ENCODE peak calls at places on chromosomes 5 and 9, in ten cellular contexts. One of them, this sample, is unnamed.

GRCh38 chr5:61575103-61575502 is 243.0 kb downstream of the ZSWIM6 start:
- DNase-seq in CD8-positive, alpha-beta memory T cell: no peak
- DNase-seq in A673: peak; percentile 68
- DNase-seq in SK-N-MC: no peak
- DNase-seq in neuronal stem cell: peak; percentile 4
- DNase-seq in mammary epithelial cell: peak; percentile 36
- DNase-seq in stomach: no peak
- DNase-seq in HCT116: no peak
- DNase-seq in CD4-positive, alpha-beta memory T cell: no peak
- DNase-seq in CD8-positive, alpha-beta T cell: no peak
- DNase-seq in this sample: no peak

GRCh38 chr5:39498247-39498952 is 73.6 kb upstream of the DAB2 start:
- DNase-seq in CD8-positive, alpha-beta memory T cell: no peak
- DNase-seq in A673: no peak
- DNase-seq in SK-N-MC: no peak
- DNase-seq in neuronal stem cell: no peak
- DNase-seq in mammary epithelial cell: peak; percentile 28
- DNase-seq in stomach: no peak
- DNase-seq in HCT116: no peak
- DNase-seq in CD4-positive, alpha-beta memory T cell: no peak
- DNase-seq in CD8-positive, alpha-beta T cell: no peak
- DNase-seq in this sample: no peak

GRCh38 chr9:90925581-90926257 is 124.1 kb downstream of the SYK start:
- DNase-seq in CD8-positive, alpha-beta memory T cell: no peak
- DNase-seq in A673: peak; percentile 15
- DNase-seq in SK-N-MC: no peak
- DNase-seq in neuronal stem cell: no peak
- DNase-seq in mammary epithelial cell: peak; percentile 60
- DNase-seq in stomach: no peak
- DNase-seq in HCT116: no peak
- DNase-seq in CD4-positive, alpha-beta memory T cell: no peak
- DNase-seq in CD8-positive, alpha-beta T cell: no peak
- DNase-seq in this sample: no peak

GRCh38 chr9:135890896-135891631 is 16.3 kb downstream of the CAMSAP1 start:
- DNase-seq in CD8-positive, alpha-beta memory T cell: no peak
- DNase-seq in A673: no peak
- DNase-seq in SK-N-MC: no peak
- DNase-seq in neuronal stem cell: no peak
- DNase-seq in mammary epithelial cell: peak; percentile 63
- DNase-seq in stomach: peak; percentile 8
- DNase-seq in HCT116: no peak
- DNase-seq in CD4-positive, alpha-beta memory T cell: no peak
- DNase-seq in CD8-positive, alpha-beta T cell: no peak
- DNase-seq in this sample: no peak

GRCh38 chr5:128669803-128670202 is 131.8 kb upstream of the FBN2 start:
- DNase-seq in CD8-positive, alpha-beta memory T cell: no peak
- DNase-seq in A673: no peak
- DNase-seq in SK-N-MC: no peak
- DNase-seq in neuronal stem cell: no peak
- DNase-seq in mammary epithelial cell: peak; percentile 58
- DNase-seq in stomach: no peak
- DNase-seq in HCT116: no peak
- DNase-seq in CD4-positive, alpha-beta memory T cell: no peak
- DNase-seq in CD8-positive, alpha-beta T cell: no peak
- DNase-seq in this sample: no peak

GRCh38 chr5:87751801-87752200 is 339.1 kb upstream of the CCNH start:
- DNase-seq in CD8-positive, alpha-beta memory T cell: no peak
- DNase-seq in A673: no peak
- DNase-seq in SK-N-MC: no peak
- DNase-seq in neuronal stem cell: no peak
- DNase-seq in mammary epithelial cell: peak; percentile 8
- DNase-seq in stomach: no peak
- DNase-seq in HCT116: no peak
- DNase-seq in CD4-positive, alpha-beta memory T cell: no peak
- DNase-seq in CD8-positive, alpha-beta T cell: no peak
- DNase-seq in this sample: no peak

GRCh38 chr9:124503713-124504529 is 3.3 kb downstream of the NR5A1 start:
- DNase-seq in CD8-positive, alpha-beta memory T cell: no peak
- DNase-seq in A673: peak; percentile 17
- DNase-seq in SK-N-MC: no peak
- DNase-seq in neuronal stem cell: no peak
- DNase-seq in mammary epithelial cell: peak; percentile 12
- DNase-seq in stomach: no peak
- DNase-seq in HCT116: no peak
- DNase-seq in CD4-positive, alpha-beta memory T cell: no peak
- DNase-seq in CD8-positive, alpha-beta T cell: no peak
- DNase-seq in this sample: no peak

GRCh38 chr9:12204512-12204911 is 488.7 kb upstream of the TYRP1 start:
- DNase-seq in CD8-positive, alpha-beta memory T cell: no peak
- DNase-seq in A673: no peak
- DNase-seq in SK-N-MC: no peak
- DNase-seq in neuronal stem cell: no peak
- DNase-seq in mammary epithelial cell: no peak
- DNase-seq in stomach: no peak
- DNase-seq in HCT116: no peak
- DNase-seq in CD4-positive, alpha-beta memory T cell: no peak
- DNase-seq in CD8-positive, alpha-beta T cell: no peak
- DNase-seq in this sample: no peak

GRCh38 chr9:126436545-126437269 is 110.1 kb downstream of the MVB12B start:
- DNase-seq in CD8-positive, alpha-beta memory T cell: no peak
- DNase-seq in A673: no peak
- DNase-seq in SK-N-MC: no peak
- DNase-seq in neuronal stem cell: no peak
- DNase-seq in mammary epithelial cell: peak; percentile 31
- DNase-seq in stomach: no peak
- DNase-seq in HCT116: no peak
- DNase-seq in CD4-positive, alpha-beta memory T cell: no peak
- DNase-seq in CD8-positive, alpha-beta T cell: no peak
- DNase-seq in this sample: no peak

GRCh38 chr9:76609285-76610008 is 150.5 kb downstream of the GCNT1 start:
- DNase-seq in CD8-positive, alpha-beta memory T cell: no peak
- DNase-seq in A673: no peak
- DNase-seq in SK-N-MC: no peak
- DNase-seq in neuronal stem cell: no peak
- DNase-seq in mammary epithelial cell: no peak
- DNase-seq in stomach: no peak
- DNase-seq in HCT116: no peak
- DNase-seq in CD4-positive, alpha-beta memory T cell: no peak
- DNase-seq in CD8-positive, alpha-beta T cell: no peak
- DNase-seq in this sample: no peak

GRCh38 chr9:98427491-98427890 is 172.0 kb upstream of the TBC1D2 start:
- DNase-seq in CD8-positive, alpha-beta memory T cell: no peak
- DNase-seq in A673: no peak
- DNase-seq in SK-N-MC: no peak
- DNase-seq in neuronal stem cell: no peak
- DNase-seq in mammary epithelial cell: no peak
- DNase-seq in stomach: no peak
- DNase-seq in HCT116: no peak
- DNase-seq in CD4-positive, alpha-beta memory T cell: no peak
- DNase-seq in CD8-positive, alpha-beta T cell: no peak
- DNase-seq in this sample: no peak

GRCh38 chr5:143309661-143310431 is 93.6 kb downstream of the NR3C1 start:
- DNase-seq in CD8-positive, alpha-beta memory T cell: no peak
- DNase-seq in A673: no peak
- DNase-seq in SK-N-MC: no peak
- DNase-seq in neuronal stem cell: no peak
- DNase-seq in mammary epithelial cell: peak; percentile 29
- DNase-seq in stomach: no peak
- DNase-seq in HCT116: no peak
- DNase-seq in CD4-positive, alpha-beta memory T cell: no peak
- DNase-seq in CD8-positive, alpha-beta T cell: no peak
- DNase-seq in this sample: no peak
- H3K27ac ChIP-seq in CD8-positive, alpha-beta memory T cell: no peak overlapping the region
- H3K27ac ChIP-seq in A673: no peak overlapping the region
- H3K27ac ChIP-seq in SK-N-MC: peak overlapping the region; percentile 7
- H3K27ac ChIP-seq in neuronal stem cell: no peak overlapping the region
- H3K27ac ChIP-seq in mammary epithelial cell: peak overlapping the region; percentile 92
- H3K27ac ChIP-seq in stomach: no peak overlapping the region
- H3K27ac ChIP-seq in HCT116: no peak overlapping the region
- H3K27ac ChIP-seq in CD4-positive, alpha-beta memory T cell: no peak overlapping the region
- H3K27ac ChIP-seq in CD8-positive, alpha-beta T cell: no peak overlapping the region
- H3K27ac ChIP-seq in this sample: peak overlapping the region; percentile 54

GRCh38 chr5:124655943-124656459 is 90.4 kb downstream of the ZNF608 start:
- DNase-seq in CD8-positive, alpha-beta memory T cell: no peak
- DNase-seq in A673: peak; percentile 75
- DNase-seq in SK-N-MC: no peak
- DNase-seq in neuronal stem cell: no peak
- DNase-seq in mammary epithelial cell: peak; percentile 88
- DNase-seq in stomach: peak; percentile 70
- DNase-seq in HCT116: peak; percentile 78
- DNase-seq in CD4-positive, alpha-beta memory T cell: no peak
- DNase-seq in CD8-positive, alpha-beta T cell: no peak
- DNase-seq in this sample: no peak
- H3K27ac ChIP-seq in CD8-positive, alpha-beta memory T cell: no peak overlapping the region
- H3K27ac ChIP-seq in A673: no peak overlapping the region
- H3K27ac ChIP-seq in SK-N-MC: no peak overlapping the region
- H3K27ac ChIP-seq in neuronal stem cell: no peak overlapping the region
- H3K27ac ChIP-seq in mammary epithelial cell: peak overlapping the region; percentile 68
- H3K27ac ChIP-seq in stomach: peak overlapping the region; percentile 81
- H3K27ac ChIP-seq in HCT116: peak overlapping the region; percentile 54
- H3K27ac ChIP-seq in CD4-positive, alpha-beta memory T cell: no peak overlapping the region
- H3K27ac ChIP-seq in CD8-positive, alpha-beta T cell: no peak overlapping the region
- H3K27ac ChIP-seq in this sample: peak overlapping the region; percentile 84

GRCh38 chr5:68845121-68845520 is 248.7 kb upstream of the SLC30A5 start:
- DNase-seq in CD8-positive, alpha-beta memory T cell: no peak
- DNase-seq in A673: no peak
- DNase-seq in SK-N-MC: no peak
- DNase-seq in neuronal stem cell: no peak
- DNase-seq in mammary epithelial cell: peak; percentile 35
- DNase-seq in stomach: no peak
- DNase-seq in HCT116: no peak
- DNase-seq in CD4-positive, alpha-beta memory T cell: no peak
- DNase-seq in CD8-positive, alpha-beta T cell: no peak
- DNase-seq in this sample: no peak

GRCh38 chr5:68846828-68847227 is 247.0 kb upstream of the SLC30A5 start:
- DNase-seq in CD8-positive, alpha-beta memory T cell: no peak
- DNase-seq in A673: no peak
- DNase-seq in SK-N-MC: no peak
- DNase-seq in neuronal stem cell: no peak
- DNase-seq in mammary epithelial cell: no peak
- DNase-seq in stomach: no peak
- DNase-seq in HCT116: no peak
- DNase-seq in CD4-positive, alpha-beta memory T cell: no peak
- DNase-seq in CD8-positive, alpha-beta T cell: no peak
- DNase-seq in this sample: no peak

GRCh38 chr5:68848086-68848485 is 245.7 kb upstream of the SLC30A5 start:
- DNase-seq in CD8-positive, alpha-beta memory T cell: no peak
- DNase-seq in A673: no peak
- DNase-seq in SK-N-MC: no peak
- DNase-seq in neuronal stem cell: no peak
- DNase-seq in mammary epithelial cell: peak; percentile 85
- DNase-seq in stomach: no peak
- DNase-seq in HCT116: no peak
- DNase-seq in CD4-positive, alpha-beta memory T cell: no peak
- DNase-seq in CD8-positive, alpha-beta T cell: no peak
- DNase-seq in this sample: no peak

GRCh38 chr5:68839019-68839552 is 254.7 kb upstream of the SLC30A5 start:
- DNase-seq in CD8-positive, alpha-beta memory T cell: no peak
- DNase-seq in A673: no peak
- DNase-seq in SK-N-MC: peak; percentile 40
- DNase-seq in neuronal stem cell: no peak
- DNase-seq in mammary epithelial cell: no peak
- DNase-seq in stomach: no peak
- DNase-seq in HCT116: no peak
- DNase-seq in CD4-positive, alpha-beta memory T cell: no peak
- DNase-seq in CD8-positive, alpha-beta T cell: no peak
- DNase-seq in this sample: peak; percentile 35

DNA sequence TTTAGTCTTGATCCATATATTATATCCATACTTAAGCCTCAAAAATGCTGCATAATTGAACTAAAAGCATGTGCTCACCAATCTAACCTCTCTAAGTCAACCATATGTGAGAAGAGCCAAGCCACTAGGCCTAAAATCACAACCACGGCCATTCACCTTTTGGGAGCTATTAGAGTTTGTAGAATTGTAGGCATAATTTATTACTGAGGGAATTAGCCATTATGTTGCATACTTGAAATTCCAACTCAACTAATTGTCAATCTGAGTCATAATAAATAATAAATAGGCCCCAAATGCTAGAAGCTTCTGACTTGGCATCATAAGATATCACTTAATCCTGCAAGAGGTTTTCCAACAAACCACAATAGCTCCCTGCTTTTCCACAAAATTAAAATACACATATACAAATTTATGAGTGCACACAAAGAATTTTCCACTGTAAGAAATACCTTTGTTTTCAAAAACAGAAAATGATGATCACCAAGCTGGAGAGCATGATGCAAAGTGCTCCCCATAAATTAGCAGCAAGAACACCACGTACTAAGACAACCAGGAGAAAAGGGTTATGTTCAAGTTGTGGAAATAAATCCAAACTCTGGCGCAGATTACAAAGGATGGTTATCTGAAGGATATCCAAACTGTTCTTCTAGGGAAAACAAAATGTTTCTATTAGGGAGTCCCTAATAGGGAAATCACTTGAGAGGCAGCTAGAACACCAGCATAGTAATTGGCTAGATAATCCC is 250.0 kb upstream of the SLC30A5 start:
- DNase-seq in CD8-positive, alpha-beta memory T cell: no peak
- DNase-seq in A673: no peak
- DNase-seq in SK-N-MC: no peak
- DNase-seq in neuronal stem cell: no peak
- DNase-seq in mammary epithelial cell: no peak
- DNase-seq in stomach: no peak
- DNase-seq in HCT116: no peak
- DNase-seq in CD4-positive, alpha-beta memory T cell: no peak
- DNase-seq in CD8-positive, alpha-beta T cell: no peak
- DNase-seq in this sample: no peak
- H3K27ac ChIP-seq in CD8-positive, alpha-beta memory T cell: no peak overlapping the region
- H3K27ac ChIP-seq in A673: no peak overlapping the region
- H3K27ac ChIP-seq in SK-N-MC: no peak overlapping the region
- H3K27ac ChIP-seq in neuronal stem cell: no peak overlapping the region
- H3K27ac ChIP-seq in mammary epithelial cell: no peak overlapping the region
- H3K27ac ChIP-seq in stomach: no peak overlapping the region
- H3K27ac ChIP-seq in HCT116: no peak overlapping the region
- H3K27ac ChIP-seq in CD4-positive, alpha-beta memory T cell: no peak overlapping the region
- H3K27ac ChIP-seq in CD8-positive, alpha-beta T cell: no peak overlapping the region
- H3K27ac ChIP-seq in this sample: no peak overlapping the region

DNA sequence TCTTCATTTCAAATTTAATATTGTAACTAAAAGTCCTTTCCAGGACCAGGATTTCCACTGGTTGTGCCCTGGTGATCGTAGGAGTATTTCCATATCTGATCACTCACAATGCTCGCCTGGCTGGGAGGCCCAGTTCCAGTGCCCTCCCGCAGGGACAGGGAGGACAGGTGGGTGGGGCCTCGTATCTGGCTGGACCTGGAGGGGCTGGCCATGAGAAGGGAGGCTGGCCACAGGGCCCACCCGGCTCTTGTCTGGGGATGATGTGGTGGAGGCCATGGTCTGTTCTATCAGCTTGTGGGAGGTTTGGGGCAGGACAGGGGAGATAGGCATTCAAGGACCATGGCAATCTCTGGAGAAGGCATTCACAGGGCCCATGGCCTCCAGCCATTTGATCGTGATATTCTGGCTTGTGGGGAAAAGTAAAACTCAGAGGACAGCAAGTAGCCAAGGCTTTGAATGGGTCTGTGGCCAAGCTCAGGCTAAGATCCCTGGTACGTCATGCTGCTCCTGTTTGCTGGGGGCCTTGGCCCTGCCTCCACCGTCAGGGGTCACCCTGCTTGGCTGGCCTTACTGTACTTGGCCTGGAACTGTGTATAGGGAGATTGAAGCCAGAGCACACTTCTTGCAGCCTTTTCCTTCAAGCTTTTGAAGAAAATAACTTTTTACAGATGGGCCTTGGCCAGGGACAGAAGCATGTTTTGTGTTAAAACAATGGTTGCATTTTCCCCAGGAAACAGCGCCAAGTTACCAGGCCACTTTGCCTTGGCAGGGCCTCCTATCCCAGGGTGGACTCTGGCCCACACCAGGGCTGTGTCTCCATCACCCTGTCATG is 286.6 kb downstream of the GADD45G start:
- DNase-seq in CD8-positive, alpha-beta memory T cell: no peak
- DNase-seq in A673: no peak
- DNase-seq in SK-N-MC: no peak
- DNase-seq in neuronal stem cell: no peak
- DNase-seq in mammary epithelial cell: no peak
- DNase-seq in stomach: peak; percentile 36
- DNase-seq in HCT116: no peak
- DNase-seq in CD4-positive, alpha-beta memory T cell: no peak
- DNase-seq in CD8-positive, alpha-beta T cell: no peak
- DNase-seq in this sample: no peak
- H3K27ac ChIP-seq in CD8-positive, alpha-beta memory T cell: no peak overlapping the region
- H3K27ac ChIP-seq in A673: no peak overlapping the region
- H3K27ac ChIP-seq in SK-N-MC: no peak overlapping the region
- H3K27ac ChIP-seq in neuronal stem cell: no peak overlapping the region
- H3K27ac ChIP-seq in mammary epithelial cell: no peak overlapping the region
- H3K27ac ChIP-seq in stomach: peak overlapping the region; percentile 50
- H3K27ac ChIP-seq in HCT116: no peak overlapping the region
- H3K27ac ChIP-seq in CD4-positive, alpha-beta memory T cell: no peak overlapping the region
- H3K27ac ChIP-seq in CD8-positive, alpha-beta T cell: no peak overlapping the region
- H3K27ac ChIP-seq in this sample: peak overlapping the region; percentile 46

This sample was measured in psoas muscle.